ENCODE peak calls at places on chromosomes 3 and 15, in eight cellular contexts. F is NCI-H226; V is activated CD4-positive, alpha-beta T cell treated with anti-CD3 and anti-CD28 coated beads for 4 hours; C is heart left ventricle; O is CD4-positive, alpha-beta memory T cell; E is GM10248; R is AG20443; D is KG1. L is an unnamed sample.

GRCh38 chr3:177646749-177647148 is 449.5 kb upstream of the TBL1XR1 start:
- DNase-seq in D (peak), O (peak), R (no peak), V (peak), E (no peak), C (no peak), F (no peak), L (no peak)

GRCh38 chr3:89179355-89179997 is 72.1 kb downstream of the EPHA3 start:
- DNase-seq in F (no peak), C (no peak), D (no peak), V (no peak), E (no peak), R (no peak), O (no peak), L (no peak)

GRCh38 chr15:36925671-36926421 is 174.5 kb downstream of the MEIS2 start:
- DNase-seq in F (no peak), R (no peak), V (no peak), O (no peak), C (no peak), E (no peak), D (no peak), L (no peak)

GRCh38 chr3:79019924-79020173 is 747.9 kb downstream of the ROBO1 start:
- DNase-seq in D (no peak), F (no peak), C (no peak), R (no peak), E (no peak), V (no peak), O (no peak), L (no peak)

GRCh38 chr3:106215047-106215446 is 346.2 kb upstream of the CBLB start:
- DNase-seq in C (no peak), F (no peak), E (no peak), D (no peak), R (no peak), V (no peak), O (no peak), L (no peak)

GRCh38 chr3:23202203-23202920 is 765 bp upstream of the UBE2E2 start:
- DNase-seq in R (no peak), E (no peak), F (no peak), D (no peak), V (peak), O (no peak), C (peak), L (peak)

GRCh38 chr15:52018244-52018643 is 775 bp upstream of the MAPK6 start:
- DNase-seq in D (no peak), V (no peak), C (no peak), E (no peak), O (no peak), F (no peak), R (no peak), L (no peak)

GRCh38 chr15:96201696-96202095 is 128.8 kb upstream of the NR2F2 start:
- DNase-seq in O (no peak), F (no peak), V (no peak), C (no peak), D (no peak), E (no peak), R (no peak), L (no peak)

GRCh38 chr3:115074502-115074901 is 72.6 kb downstream of the ZBTB20 start:
- DNase-seq in C (no peak), V (no peak), R (no peak), F (peak), D (no peak), O (no peak), E (no peak), L (no peak)

GRCh38 chr3:54758461-54758860 is 169.4 kb downstream of the LRTM1 start:
- DNase-seq in F (no peak), O (no peak), V (no peak), D (no peak), E (no peak), C (no peak), R (no peak), L (no peak)

GRCh38 chr3:9153763-9154601 is 95.5 kb downstream of the SRGAP3 start:
- DNase-seq in V (no peak), F (no peak), D (no peak), C (peak), R (peak), E (no peak), O (no peak), L (peak)

GRCh38 chr3:174640932-174641331 is 218.2 kb upstream of the NAALADL2 start:
- DNase-seq in F (no peak), D (no peak), E (no peak), R (no peak), C (no peak), O (no peak), V (no peak), L (no peak)

GRCh38 chr15:98931001-98931400 is 76.6 kb downstream of the PGPEP1L start:
- DNase-seq in D (no peak), C (no peak), F (no peak), V (no peak), E (no peak), R (no peak), O (no peak), L (no peak)

GRCh38 chr15:96549136-96549535 is 218.6 kb downstream of the NR2F2 start:
- DNase-seq in O (no peak), C (no peak), F (no peak), R (no peak), D (no peak), E (no peak), V (no peak), L (no peak)

GRCh38 chr15:68592548-68592947 is 13.8 kb downstream of the CORO2B start:
- DNase-seq in D (no peak), F (no peak), V (no peak), R (no peak), C (no peak), O (no peak), E (no peak), L (peak)

GRCh38 chr15:79769081-79769481 is 127.7 kb downstream of the MTHFS start:
- DNase-seq in D (peak), F (no peak), E (no peak), C (no peak), V (no peak), O (no peak), R (peak), L (no peak)

GRCh38 chr3:51379301-51379700 is 5.8 kb upstream of the MANF start:
- DNase-seq in F (no peak), R (no peak), V (no peak), D (no peak), O (no peak), C (no peak), E (no peak), L (no peak)

GRCh38 chr15:39213385-39213840 is 367.5 kb upstream of the THBS1 start:
- DNase-seq in D (no peak), V (no peak), E (no peak), R (no peak), C (peak), O (no peak), F (peak), L (peak)

GRCh38 chr3:106343841-106344240 is 475.0 kb upstream of the CBLB start:
- DNase-seq in F (no peak), O (no peak), D (no peak), V (no peak), R (no peak), E (no peak), C (no peak), L (peak)

GRCh38 chr3:72461787-72462186 is 386.5 kb downstream of the SHQ1 start:
- DNase-seq in C (peak), D (no peak), E (no peak), V (no peak), F (no peak), O (no peak), R (no peak), L (no peak)

GRCh38 chr15:75167588-75168076 is 34.0 kb upstream of the C15orf39 start:
- DNase-seq in E (no peak), F (peak), V (no peak), O (no peak), R (no peak), D (no peak), C (peak), L (peak)

GRCh38 chr3:13186416-13186815 is 113.2 kb upstream of the IQSEC1 start:
- DNase-seq in E (no peak), F (no peak), V (no peak), O (no peak), R (no peak), C (no peak), D (no peak), L (no peak)

L was measured in trophoblast cell.